ENCODE peak calls at places on chromosomes 5 and 9, in five cellular contexts. I, G, R, J and Y are unnamed samples.

GRCh38 chr5:133041157-133041784 is 10.5 kb upstream of the HSPA4 start:
- DNase-seq in I (no peak), G (no peak), R (no peak), J (no peak), Y (no peak)

GRCh38 chr5:173187054-173187743 is 42.9 kb downstream of the BNIP1 start:
- DNase-seq in I (no peak), G (no peak), R (no peak), J (no peak), Y (no peak)

GRCh38 chr9:10366171-10366779 is 246.5 kb downstream of the PTPRD start:
- DNase-seq in I (peak; percentile 54), G (no peak), R (no peak), J (peak; percentile 13), Y (no peak)

GRCh38 chr9:136403915-136404800 is 4.2 kb upstream of the SNAPC4 start:
- DNase-seq in I (no peak), G (no peak), R (no peak), J (no peak), Y (no peak)

GRCh38 chr5:75260708-75261107 is 24.0 kb upstream of the ANKRD31 start:
- DNase-seq in I (no peak), G (no peak), R (no peak), J (no peak), Y (no peak)

GRCh38 chr9:120177121-120177520 is 402.8 kb downstream of the CDK5RAP2 start:
- DNase-seq in I (no peak), G (no peak), R (no peak), J (no peak), Y (no peak)

GRCh38 chr5:9498541-9499497 is 47.1 kb downstream of the SEMA5A start:
- DNase-seq in I (peak; percentile 82), G (no peak), R (no peak), J (peak; percentile 20), Y (no peak)

GRCh38 chr5:169778622-169779596 is 141.8 kb downstream of the DOCK2 start:
- DNase-seq in I (no peak), G (no peak), R (no peak), J (no peak), Y (no peak)

GRCh38 chr9:135600296-135600805 is 38.8 kb downstream of the PAEP start:
- DNase-seq in I (no peak), G (no peak), R (no peak), J (no peak), Y (no peak)

GRCh38 chr9:72396247-72397091 is 31.5 kb upstream of the ZFAND5 start:
- DNase-seq in I (no peak), G (no peak), R (no peak), J (peak; percentile 91), Y (no peak)

GRCh38 chr5:42496397-42497156 is 73.3 kb downstream of the GHR start:
- DNase-seq in I (no peak), G (no peak), R (no peak), J (no peak), Y (no peak)
- H3K4me1 ChIP-seq in I (no peaks in the 10 kb centered on the region), G (peaks cover 7% of the 10 kb centered on the region), R (no peaks in the 10 kb centered on the region), J (no peaks in the 10 kb centered on the region), Y (no peaks in the 10 kb centered on the region)

DNA sequence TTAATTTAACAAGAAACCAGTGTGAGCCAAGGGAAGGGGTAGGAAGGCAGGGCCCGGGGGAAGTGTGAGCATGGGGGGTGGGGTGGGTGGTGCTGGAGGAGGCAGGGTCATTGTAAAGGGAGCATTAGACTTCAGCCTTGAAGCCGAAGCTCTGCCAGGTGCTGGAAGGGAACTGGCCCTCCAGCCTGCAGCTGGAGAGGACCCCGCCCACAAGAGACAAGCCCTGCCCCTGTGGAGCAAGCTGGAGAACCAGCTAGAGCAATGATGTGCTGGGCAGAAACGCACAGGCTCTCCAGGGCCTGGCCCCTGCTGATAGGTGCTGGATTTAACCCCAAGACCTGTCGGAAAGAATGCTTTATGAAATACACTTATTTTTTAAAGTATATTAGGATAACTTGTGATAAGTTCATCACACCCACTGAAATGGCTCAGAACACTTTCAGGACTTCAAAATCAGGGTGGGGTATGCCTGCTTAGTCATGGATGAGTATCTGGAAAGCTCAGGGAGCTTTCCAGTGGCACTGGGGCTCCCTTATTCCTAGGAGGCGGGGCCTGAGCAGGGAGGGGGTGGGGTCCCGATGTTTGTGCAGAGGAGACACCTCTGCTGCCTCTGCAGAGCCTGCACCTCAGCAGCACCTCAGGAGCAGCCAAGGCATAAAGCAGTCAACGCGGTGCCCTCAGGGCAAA is 27.1 kb downstream of the UBE2QL1 start:
- DNase-seq in I (peak; percentile 63), G (no peak), R (no peak), J (no peak), Y (peak; percentile 35)
- H3K36me3 ChIP-seq in I (no peaks in the 10 kb centered on the region), G (no peaks in the 10 kb centered on the region), R (no peaks in the 10 kb centered on the region), J (no peaks in the 10 kb centered on the region), Y (no peaks in the 10 kb centered on the region)

DNA sequence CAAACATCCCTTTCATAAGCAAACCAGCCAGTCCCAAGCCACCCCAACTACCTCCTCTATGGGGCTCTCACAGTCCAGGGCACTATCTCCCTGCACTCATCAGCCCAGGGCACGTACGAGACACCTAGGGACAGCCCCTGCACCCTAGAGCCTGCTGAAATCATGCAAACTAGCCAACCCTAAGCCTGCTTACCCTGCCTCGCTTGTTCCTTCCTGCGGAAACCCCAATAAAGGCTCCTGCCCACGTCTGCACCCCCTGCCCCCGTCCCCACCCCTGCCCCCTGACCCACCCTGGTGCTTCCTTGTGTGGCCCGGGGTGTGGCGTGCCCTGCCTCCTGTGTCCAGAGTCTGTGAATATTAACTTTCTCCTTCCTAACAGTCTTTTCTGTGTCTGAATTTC is 135.9 kb downstream of the GADD45G start:
- DNase-seq in I (no peak), G (no peak), R (no peak), J (no peak), Y (no peak)
- H3K4me1 ChIP-seq in I (peaks cover 4% of the 10 kb centered on the region), G (no peaks in the 10 kb centered on the region), R (no peaks in the 10 kb centered on the region), J (no peaks in the 10 kb centered on the region), Y (no peaks in the 10 kb centered on the region)

GRCh38 chr5:138533973-138534941 is 8.8 kb downstream of the ETF1 start:
- DNase-seq in I (no peak), G (no peak), R (no peak), J (no peak), Y (no peak)
- H3K36me3 ChIP-seq in I (no peaks in the 10 kb centered on the region), G (no peaks in the 10 kb centered on the region), R (peaks cover 23% of the 10 kb centered on the region), J (peaks cover 11% of the 10 kb centered on the region), Y (no peaks in the 10 kb centered on the region)

GRCh38 chr5:140561753-140562523 is 2.5 kb downstream of the APBB3 start:
- DNase-seq in I (no peak), G (no peak), R (no peak), J (no peak), Y (no peak)

GRCh38 chr5:140565780-140566095 is 1.1 kb downstream of the SLC35A4 start:
- DNase-seq in I (peak; percentile 44), G (no peak), R (peak; percentile 66), J (no peak), Y (no peak)

GRCh38 chr5:140564196-140565023 is at the start of the genes APBB3 and SLC35A4:
- DNase-seq in I (peak; percentile 98), G (peak; percentile 92), R (peak; percentile 97), J (peak; percentile 99), Y (peak; percentile 98)

GRCh38 chr5:140565024-140565779 is 574 bp downstream of the SLC35A4 start:
- DNase-seq in I (no peak), G (no peak), R (no peak), J (peak; percentile 33), Y (no peak)

GRCh38 chr5:140563554-140563953 is 844 bp downstream of the APBB3 start:
- DNase-seq in I (no peak), G (no peak), R (no peak), J (no peak), Y (no peak)
- H3K4me1 ChIP-seq in I (peaks cover 14% of the 10 kb centered on the region), G (peaks cover 11% of the 10 kb centered on the region), R (peaks cover 58% of the 10 kb centered on the region), J (peaks cover 8% of the 10 kb centered on the region), Y (no peaks in the 10 kb centered on the region)

DNA sequence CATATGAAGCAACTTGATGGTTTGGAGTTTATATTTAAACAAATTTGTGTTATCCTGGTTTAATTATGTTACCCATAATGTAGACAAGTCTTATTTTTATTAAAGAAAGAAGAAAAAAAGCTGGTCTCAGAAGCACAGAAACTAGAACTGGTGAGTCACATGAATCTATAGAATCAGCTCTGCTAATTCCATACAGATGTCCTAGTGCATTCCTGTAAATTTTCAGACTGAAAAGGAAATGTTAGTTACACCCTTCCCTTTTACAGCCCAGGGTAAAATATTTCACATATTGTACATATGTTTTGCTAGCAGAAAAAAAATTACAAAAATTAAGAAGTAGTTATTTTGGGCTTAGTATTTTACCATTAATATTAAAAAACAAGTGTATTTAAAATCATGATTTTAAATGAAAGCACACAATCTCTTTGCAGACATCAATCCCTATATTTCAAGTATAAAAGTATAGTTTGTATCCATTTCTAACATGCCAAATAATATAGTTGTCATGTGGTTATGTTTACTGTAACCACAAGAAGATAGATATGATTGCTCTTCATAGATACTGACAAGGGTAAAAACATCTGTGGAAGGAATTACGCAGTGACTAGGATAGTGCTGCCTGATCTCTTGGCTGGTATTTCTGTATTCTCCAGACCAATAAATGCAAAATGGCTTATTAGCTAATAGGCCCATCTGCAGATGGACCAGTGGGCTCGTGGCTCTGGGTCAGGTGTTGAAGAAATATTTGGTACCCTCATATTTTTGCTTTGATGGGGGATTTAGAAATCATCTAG is 34.7 kb upstream of the FBN2 start:
- DNase-seq in I (no peak), G (no peak), R (no peak), J (peak; percentile 69), Y (no peak)
- H3K36me3 ChIP-seq in I (no peaks in the 10 kb centered on the region), G (no peaks in the 10 kb centered on the region), R (no peaks in the 10 kb centered on the region), J (no peaks in the 10 kb centered on the region), Y (no peaks in the 10 kb centered on the region)

GRCh38 chr5:179616002-179616594 is 7.4 kb downstream of the HNRNPH1 start:
- DNase-seq in I (no peak), G (peak; percentile 35), R (no peak), J (no peak), Y (peak; percentile 8)
- H3K4me1 ChIP-seq in I (peaks cover 2% of the 10 kb centered on the region), G (peaks cover 24% of the 10 kb centered on the region), R (peaks cover 75% of the 10 kb centered on the region), J (peaks cover 6% of the 10 kb centered on the region), Y (peaks cover 47% of the 10 kb centered on the region)

DNA sequence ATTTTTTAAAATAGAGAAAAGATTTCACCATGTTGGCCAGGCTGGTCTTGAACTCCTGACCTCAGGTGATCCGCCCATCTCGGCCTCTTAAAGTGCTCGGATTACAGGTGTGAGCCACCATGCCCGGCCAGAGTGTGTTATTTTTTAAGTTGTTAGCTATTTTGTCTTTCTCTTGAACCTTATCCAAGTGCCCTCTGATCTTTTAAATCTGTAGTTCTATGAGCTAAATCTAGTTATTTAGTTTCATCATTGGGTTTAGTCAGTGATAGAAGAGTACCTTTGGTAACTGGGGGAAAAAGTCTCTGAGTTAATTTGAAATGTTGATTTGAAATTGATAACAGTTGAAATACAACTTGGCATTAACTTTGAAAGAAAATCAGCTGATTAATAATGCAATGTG is 88.3 kb downstream of the NNT start:
- DNase-seq in I (no peak), G (no peak), R (no peak), J (no peak), Y (no peak)
- H3K36me3 ChIP-seq in I (no peaks in the 10 kb centered on the region), G (no peaks in the 10 kb centered on the region), R (no peaks in the 10 kb centered on the region), J (no peaks in the 10 kb centered on the region), Y (no peaks in the 10 kb centered on the region)